ENCODE peak calls at places on chromosomes 1 and 21, in eight cellular contexts. W is NCI-H2029 treated with DMSO at 0.1 percent for 48 hours; Q is NCI-H1092 treated with DMSO at 0.1 percent for 48 hours; R is stimulated activated CD4-positive, alpha-beta T cell treated with anti-CD3 and anti-CD28 coated beads, Interleukin-15, amount 100 ng/mL, for 24 hours; U is GM06990; S is fibroblast of mammary gland; B is activated gamma-delta T cell; N is GM13977. Z is an unnamed sample.

GRCh38 chr1:21638531-21639341 is 30.4 kb downstream of the RAP1GAP start:
- DNase-seq in W (peak), Q (no peak), R (peak), U (no peak), S (peak), B (no peak), N (no peak), Z (peak)

GRCh38 chr21:33189237-33189636 is 40.5 kb upstream of the IFNAR2 start:
- DNase-seq in W (peak), Q (no peak), R (no peak), U (no peak), S (no peak), B (no peak), N (no peak), Z (no peak)

GRCh38 chr1:192474080-192474683 is 101.4 kb upstream of the RGS1 start:
- DNase-seq in W (peak), Q (peak), R (no peak), U (no peak), S (peak), B (no peak), N (peak), Z (no peak)

GRCh38 chr1:1098656-1099425 is 17.0 kb downstream of the C1orf159 start:
- DNase-seq in W (no peak), Q (no peak), R (no peak), U (no peak), S (no peak), B (no peak), N (no peak), Z (no peak)

GRCh38 chr1:38027201-38028104 is 14.9 kb downstream of the UTP11 start:
- DNase-seq in W (no peak), Q (no peak), R (no peak), U (no peak), S (no peak), B (no peak), N (peak), Z (no peak)

GRCh38 chr1:109864063-109864822 is 46.4 kb upstream of the CSF1 start:
- DNase-seq in W (no peak), Q (no peak), R (no peak), U (no peak), S (peak), B (no peak), N (no peak), Z (no peak)

GRCh38 chr1:151171190-151171589 is 4.6 kb downstream of the TMOD4 start:
- DNase-seq in W (no peak), Q (no peak), R (no peak), U (no peak), S (no peak), B (no peak), N (no peak), Z (no peak)

GRCh38 chr1:199290186-199290585 is 651.3 kb downstream of the PTPRC start:
- DNase-seq in W (no peak), Q (no peak), R (no peak), U (no peak), S (peak), B (no peak), N (no peak), Z (no peak)

GRCh38 chr21:32844653-32845443 is 73.3 kb upstream of the PAXBP1 start:
- DNase-seq in W (no peak), Q (no peak), R (no peak), U (no peak), S (peak), B (no peak), N (no peak), Z (no peak)

GRCh38 chr1:217332426-217333065 is 298.3 kb downstream of the GPATCH2 start:
- DNase-seq in W (no peak), Q (peak), R (no peak), U (no peak), S (peak), B (no peak), N (no peak), Z (no peak)

GRCh38 chr1:9787702-9788101 is 36.1 kb downstream of the CLSTN1 start:
- DNase-seq in W (no peak), Q (no peak), R (peak), U (peak), S (no peak), B (no peak), N (peak), Z (peak)

Z was measured in stimulated activated naive CD8-positive, alpha-beta T cell treated with anti-CD3 and anti-CD28 coated beads, Interleukin-15, Interleukin-2, amounts not matched to agents 100 U/mL and 50 U/mL, for 24 hours.